ENCODE peak calls at places on chromosomes 2 and 18, in four cellular contexts. L is GM12878, B is K562, G is HepG2. W is an unnamed sample.

GRCh38 chr2:166042356-166042755 is 85.5 kb downstream of the SCN1A start:
- DNase-seq in L (no peak), B (no peak), G (no peak), W (no peak)

GRCh38 chr2:11738589-11739436 is 7.6 kb upstream of the LPIN1 start:
- DNase-seq in L (no peak), B (peak), G (peak), W (peak)

GRCh38 chr2:129008055-129008880 is 689.6 kb upstream of the HS6ST1 start:
- DNase-seq in L (no peak), B (no peak), G (no peak), W (no peak)

GRCh38 chr18:49476664-49477411 is 10.2 kb downstream of the C18orf32 start:
- DNase-seq in L (no peak), B (no peak), G (no peak), W (no peak)

GRCh38 chr2:42450136-42450535 is 43.6 kb downstream of the KCNG3 start:
- DNase-seq in L (no peak), B (no peak), G (no peak), W (no peak)

GRCh38 chr2:55010149-55010591 is 40.1 kb downstream of the RTN4 start:
- DNase-seq in L (peak), B (peak), G (no peak), W (no peak)

GRCh38 chr2:119117891-119118882 is 40.4 kb downstream of the C1QL2 start:
- DNase-seq in L (no peak), B (no peak), G (no peak), W (no peak)

GRCh38 chr2:170115501-170116229 is 62.3 kb upstream of the MYO3B start:
- DNase-seq in L (no peak), B (no peak), G (no peak), W (no peak)

GRCh38 chr18:56711706-56712445 is 60.7 kb downstream of the WDR7 start:
- DNase-seq in L (no peak), B (no peak), G (no peak), W (no peak)

GRCh38 chr2:106990307-106990706 is 104.3 kb upstream of the ST6GAL2 start:
- DNase-seq in L (no peak), B (no peak), G (no peak), W (no peak)

GRCh38 chr2:169050476-169051240 is 18.7 kb upstream of the DHRS9 start:
- DNase-seq in L (no peak), B (peak), G (no peak), W (no peak)

GRCh38 chr2:43078781-43079755 is 147.3 kb downstream of the ZFP36L2 start:
- DNase-seq in L (no peak), B (no peak), G (no peak), W (no peak)

GRCh38 chr18:68017385-68017784 is 500.9 kb upstream of the DSEL start:
- DNase-seq in L (no peak), B (no peak), G (no peak), W (no peak)

GRCh38 chr2:36358317-36358659 is 2.7 kb downstream of the CRIM1 start:
- DNase-seq in L (no peak), B (no peak), G (no peak), W (no peak)

GRCh38 chr2:74740395-74741075 is 86.5 kb downstream of the SEMA4F start:
- DNase-seq in L (no peak), B (no peak), G (peak), W (no peak)

GRCh38 chr2:226902041-226902972 is 66.5 kb downstream of the RHBDD1 start:
- DNase-seq in L (no peak), B (no peak), G (no peak), W (no peak)

GRCh38 chr2:65430515-65431416 is 1.6 kb downstream of the SPRED2 start:
- DNase-seq in L (no peak), B (peak), G (peak), W (peak)

GRCh38 chr2:26989156-26989555 is 18.7 kb downstream of the MAPRE3 start:
- DNase-seq in L (no peak), B (no peak), G (no peak), W (no peak)

GRCh38 chr2:44351088-44351487 is 10.2 kb downstream of the PREPL start:
- DNase-seq in L (no peak), B (no peak), G (no peak), W (no peak)

GRCh38 chr2:157233506-157233905 is 24.0 kb upstream of the GALNT5 start:
- DNase-seq in L (no peak), B (peak), G (no peak), W (no peak)

GRCh38 chr2:953975-954686 is 3.5 kb downstream of the SNTG2 start:
- DNase-seq in L (no peak), B (no peak), G (peak), W (no peak)

GRCh38 chr2:203756161-203756560 is 49.7 kb downstream of the CD28 start:
- DNase-seq in L (no peak), B (no peak), G (no peak), W (no peak)

GRCh38 chr2:196586511-196586991 is 53.0 kb upstream of the CCDC150 start:
- DNase-seq in L (no peak), B (no peak), G (no peak), W (no peak)

GRCh38 chr2:121335294-121336290 is 50.6 kb upstream of the TFCP2L1 start:
- DNase-seq in L (no peak), B (peak), G (no peak), W (no peak)

GRCh38 chr2:133774675-133775005 is 206.4 kb upstream of the NCKAP5 start:
- DNase-seq in L (no peak), B (no peak), G (no peak), W (no peak)

GRCh38 chr18:45760443-45761036 is 36.6 kb downstream of the SLC14A1 start:
- DNase-seq in L (no peak), B (peak), G (no peak), W (no peak)

GRCh38 chr2:240325006-240325653 is 110.3 kb upstream of the GPC1 start:
- DNase-seq in L (no peak), B (no peak), G (no peak), W (no peak)

GRCh38 chr2:170425291-170425751 is 247.4 kb downstream of the MYO3B start:
- DNase-seq in L (no peak), B (no peak), G (peak), W (no peak)

GRCh38 chr2:21018290-21018689 is 25.6 kb downstream of the APOB start:
- DNase-seq in L (no peak), B (no peak), G (no peak), W (no peak)

GRCh38 chr2:105428387-105429018 is 29.7 kb upstream of the FHL2 start:
- DNase-seq in L (no peak), B (no peak), G (no peak), W (no peak)

GRCh38 chr2:218217366-218218309 is 649 bp downstream of the ARPC2 start:
- DNase-seq in L (no peak), B (peak), G (peak), W (peak)

GRCh38 chr18:50839341-50839740 is 19.5 kb upstream of the MRO start:
- DNase-seq in L (no peak), B (no peak), G (no peak), W (no peak)

GRCh38 chr2:72931280-72931910 is 14.1 kb downstream of the EMX1 start:
- DNase-seq in L (no peak), B (no peak), G (no peak), W (peak)

GRCh38 chr2:129619471-129619870 is 360.0 kb upstream of the RAB6C start:
- DNase-seq in L (no peak), B (no peak), G (no peak), W (peak)

GRCh38 chr2:133710613-133711012 is 142.3 kb upstream of the NCKAP5 start:
- DNase-seq in L (no peak), B (no peak), G (no peak), W (no peak)

GRCh38 chr2:219178377-219179175 is 501 bp downstream of the RETREG2 start:
- DNase-seq in L (no peak), B (peak), G (no peak), W (peak)

GRCh38 chr2:10909996-10910341 is 1.8 kb upstream of the KCNF1 start:
- DNase-seq in L (no peak), B (no peak), G (no peak), W (no peak)

GRCh38 chr2:65228249-65228750 is 669 bp downstream of the ACTR2 start:
- DNase-seq in L (peak), B (peak), G (peak), W (no peak)

GRCh38 chr2:55862269-55862668 is 61.3 kb downstream of the EFEMP1 start:
- DNase-seq in L (no peak), B (no peak), G (no peak), W (no peak)

GRCh38 chr2:213249502-213249901 is 34.8 kb upstream of the SPAG16 start:
- DNase-seq in L (no peak), B (no peak), G (no peak), W (no peak)

GRCh38 chr2:213253162-213253561 is 31.1 kb upstream of the SPAG16 start:
- DNase-seq in L (no peak), B (no peak), G (no peak), W (no peak)

GRCh38 chr2:213252206-213252605 is 32.1 kb upstream of the SPAG16 start:
- DNase-seq in L (no peak), B (no peak), G (no peak), W (no peak)

GRCh38 chr2:213248637-213249036 is 35.6 kb upstream of the SPAG16 start:
- DNase-seq in L (no peak), B (no peak), G (peak), W (no peak)

GRCh38 chr2:213251618-213252017 is 32.6 kb upstream of the SPAG16 start:
- DNase-seq in L (no peak), B (peak), G (peak), W (no peak)
- TF ChIP-seq CBFB in L (no peak), B (no peak), G (no peak), W (no peak)

GRCh38 chr2:148882051-148882450 is 7.0 kb downstream of the KIF5C start:
- DNase-seq in L (no peak), B (peak), G (peak), W (no peak)
- TF ChIP-seq CBFB in L (no peak), B (no peak), G (no peak), W (no peak)

DNA sequence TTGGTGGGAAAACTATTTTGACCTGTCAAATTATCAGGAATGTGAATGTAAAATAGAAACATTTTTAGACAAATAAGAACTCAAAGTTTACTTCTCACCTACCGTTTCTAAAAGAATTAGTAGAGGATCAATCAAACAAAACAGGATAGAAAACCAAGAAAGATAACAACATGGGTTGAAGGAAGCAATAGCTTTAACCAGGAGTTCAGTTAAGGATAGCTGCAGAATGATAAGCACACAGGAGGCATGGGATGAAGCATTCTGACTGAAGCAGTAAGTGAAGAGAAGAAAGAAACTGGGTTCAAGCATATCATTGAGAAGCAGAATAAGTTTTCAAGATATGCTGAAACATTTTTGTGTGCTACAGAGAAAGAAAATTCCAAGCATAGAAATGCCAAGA is 52.3 kb downstream of the TWSG1 start:
- DNase-seq in L (no peak), B (no peak), G (no peak), W (no peak)
- TF ChIP-seq CBFB in L (no peak), B (no peak), G (no peak), W (no peak)

DNA sequence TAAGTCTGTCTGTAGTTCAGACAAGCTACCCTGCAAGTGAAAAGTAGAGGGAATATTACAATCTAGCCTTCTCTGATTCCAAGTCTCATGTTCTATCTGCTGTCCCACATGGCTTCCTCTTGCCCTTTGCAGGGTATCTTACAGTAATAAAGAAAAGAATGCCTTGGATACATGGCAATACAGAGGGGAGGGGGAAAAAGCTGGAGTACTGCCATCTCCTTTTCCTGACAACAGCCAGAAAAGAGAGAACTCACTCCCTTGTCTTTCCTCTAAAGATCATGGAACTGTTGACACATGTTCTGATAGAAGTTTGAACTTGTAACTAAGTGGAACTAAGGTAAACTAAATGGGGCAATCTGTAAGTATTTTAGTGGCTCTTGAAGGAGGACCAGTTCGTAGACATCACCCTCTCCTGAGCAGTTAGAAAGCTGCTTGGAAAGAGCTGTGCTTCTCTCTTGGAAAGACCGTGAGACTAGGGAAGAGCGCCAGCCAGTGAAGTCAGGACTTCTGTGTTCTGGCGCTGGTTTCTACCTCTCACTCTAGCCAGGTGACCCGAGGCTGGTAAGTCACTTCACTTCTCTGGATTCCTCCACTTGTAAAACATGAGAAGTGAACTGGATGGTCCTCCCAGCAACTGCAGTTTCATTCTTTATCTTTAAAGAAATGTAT is 242.3 kb upstream of the FOSL2 start:
- DNase-seq in L (no peak), B (no peak), G (no peak), W (no peak)
- TF ChIP-seq CBFB in L (no peak), B (no peak), G (no peak), W (no peak)

GRCh38 chr2:86079981-86080911 is 25.4 kb downstream of the POLR1A start:
- DNase-seq in L (peak), B (peak), G (peak), W (peak)
- TF ChIP-seq CBFB in L (peak), B (no peak), G (no peak), W (no peak)

GRCh38 chr18:13388586-13389490 is 170.3 kb downstream of the LDLRAD4 start:
- DNase-seq in L (no peak), B (no peak), G (no peak), W (no peak)
- TF ChIP-seq CBFB in L (no peak), B (no peak), G (no peak), W (no peak)

GRCh38 chr2:216842634-216843033 is 17.2 kb downstream of the TNP1 start:
- DNase-seq in L (no peak), B (no peak), G (no peak), W (no peak)
- TF ChIP-seq CBFB in L (no peak), B (no peak), G (no peak), W (no peak)

GRCh38 chr2:177314194-177314593 is 49.7 kb upstream of the NFE2L2 start:
- DNase-seq in L (no peak), B (no peak), G (no peak), W (no peak)
- TF ChIP-seq CBFB in L (no peak), B (no peak), G (no peak), W (no peak)

GRCh38 chr2:162172802-162173201 is 20.8 kb upstream of the GCG start:
- DNase-seq in L (no peak), B (no peak), G (no peak), W (no peak)

GRCh38 chr2:162175720-162176119 is 23.7 kb upstream of the GCG start:
- DNase-seq in L (no peak), B (no peak), G (no peak), W (no peak)

GRCh38 chr2:162177301-162177700 is 25.3 kb upstream of the GCG start:
- DNase-seq in L (no peak), B (no peak), G (no peak), W (no peak)

DNA sequence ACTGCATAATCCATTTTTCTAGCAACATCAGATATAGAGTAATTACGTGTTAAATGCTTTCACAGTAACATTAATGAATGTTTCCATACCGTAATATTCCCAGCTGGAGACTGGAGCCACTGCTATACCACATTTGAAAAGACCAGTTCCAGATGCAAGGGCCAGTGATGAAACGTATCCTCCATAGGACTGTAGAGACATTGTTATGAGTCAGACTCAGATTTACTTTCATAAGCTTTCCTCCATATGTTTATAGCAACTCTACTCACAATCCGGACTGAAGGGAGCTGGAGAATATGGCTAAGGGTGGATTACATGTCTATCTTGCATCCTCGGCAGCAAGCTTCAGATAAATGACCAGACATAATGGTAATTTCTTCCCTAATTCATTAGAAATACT is 22.7 kb upstream of the GCG start:
- DNase-seq in L (no peak), B (no peak), G (no peak), W (no peak)
- TF ChIP-seq CBFB in L (no peak), B (no peak), G (no peak), W (no peak)

DNA sequence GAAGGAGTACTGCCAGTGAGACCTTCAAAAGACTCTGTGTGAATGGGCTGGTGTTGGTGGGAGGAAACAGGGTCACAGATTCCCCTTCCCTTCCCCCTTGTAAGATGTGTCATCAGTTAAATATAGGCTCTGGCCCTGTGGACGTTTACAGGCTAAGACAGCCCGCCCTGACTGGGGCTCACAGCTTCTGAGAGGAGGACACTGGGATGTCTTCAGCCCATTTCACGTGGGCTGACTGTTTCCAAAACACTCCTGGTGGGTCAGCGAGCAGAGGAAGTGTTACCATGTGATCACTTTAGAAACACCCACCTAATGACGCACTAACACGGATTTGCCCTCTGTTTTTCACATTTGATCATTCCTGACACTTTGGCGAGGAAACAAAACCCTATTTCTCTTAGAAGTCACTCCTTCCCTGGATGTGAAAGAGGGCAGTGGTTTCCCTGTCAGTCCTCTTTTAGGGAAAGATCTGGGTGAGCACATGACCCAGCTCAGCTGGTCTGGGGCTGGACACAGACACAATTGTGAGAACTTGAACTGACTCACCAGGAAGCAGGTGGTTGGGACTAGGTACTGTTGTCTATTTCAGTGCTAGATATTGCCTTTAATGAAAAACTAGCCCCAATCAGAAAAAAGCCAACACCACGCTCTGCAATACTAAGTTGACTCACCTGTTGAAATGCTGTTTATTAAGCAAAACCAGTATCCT is 38.9 kb downstream of the BMP10 start:
- DNase-seq in L (peak), B (peak), G (no peak), W (no peak)
- TF ChIP-seq CBFB in L (no peak), B (no peak), G (no peak), W (no peak)

W was measured in WTC11.